ENCODE peak calls at places on chromosomes 6 and 20, in four cellular contexts. One of them, this sample, is unnamed.

GRCh38 chr6:158849899-158850806 is 31.0 kb upstream of the EZR start:
- DNase-seq in HL-60: peak
- DNase-seq in tibial artery: no peak
- DNase-seq in fibroblast of mammary gland: peak
- DNase-seq in this sample: peak

GRCh38 chr6:107132330-107132954 is 17.1 kb upstream of the BEND3 start:
- DNase-seq in tibial artery: no peak
- DNase-seq in fibroblast of mammary gland: peak
- DNase-seq in HL-60: no peak
- DNase-seq in this sample: peak

GRCh38 chr6:8436956-8437355 is 1.6 kb upstream of the SLC35B3 start:
- DNase-seq in fibroblast of mammary gland: no peak
- DNase-seq in HL-60: no peak
- DNase-seq in tibial artery: no peak
- DNase-seq in this sample: no peak

GRCh38 chr6:26235240-26235730 is 129.7 kb upstream of the BTN3A2 start:
- DNase-seq in tibial artery: no peak
- DNase-seq in fibroblast of mammary gland: no peak
- DNase-seq in HL-60: no peak
- DNase-seq in this sample: no peak

GRCh38 chr6:167932468-167933276 is 64.8 kb upstream of the KIF25 start:
- DNase-seq in HL-60: no peak
- DNase-seq in fibroblast of mammary gland: peak
- DNase-seq in tibial artery: no peak
- DNase-seq in this sample: no peak

GRCh38 chr20:8151371-8151770 is 19.3 kb downstream of the PLCB1 start:
- DNase-seq in HL-60: no peak
- DNase-seq in tibial artery: no peak
- DNase-seq in fibroblast of mammary gland: peak
- DNase-seq in this sample: no peak

GRCh38 chr20:13028001-13028400 is 19.2 kb downstream of the SPTLC3 start:
- DNase-seq in HL-60: no peak
- DNase-seq in fibroblast of mammary gland: peak
- DNase-seq in tibial artery: no peak
- DNase-seq in this sample: peak

GRCh38 chr6:157288575-157288974 is 34.7 kb downstream of the TMEM242 start:
- DNase-seq in tibial artery: no peak
- DNase-seq in fibroblast of mammary gland: no peak
- DNase-seq in HL-60: no peak
- DNase-seq in this sample: no peak

GRCh38 chr6:157034433-157035230 is 257.5 kb downstream of the ARID1B start:
- DNase-seq in HL-60: no peak
- DNase-seq in tibial artery: no peak
- DNase-seq in fibroblast of mammary gland: peak
- DNase-seq in this sample: peak

GRCh38 chr20:17594443-17594842 is 24.6 kb downstream of the DSTN start:
- DNase-seq in tibial artery: no peak
- DNase-seq in HL-60: no peak
- DNase-seq in fibroblast of mammary gland: peak
- DNase-seq in this sample: peak

GRCh38 chr6:154921482-154921881 is 73.6 kb upstream of the TIAM2 start:
- DNase-seq in tibial artery: no peak
- DNase-seq in fibroblast of mammary gland: no peak
- DNase-seq in HL-60: peak
- DNase-seq in this sample: no peak

GRCh38 chr20:63321148-63321831 is 28.3 kb downstream of the COL20A1 start:
- DNase-seq in tibial artery: peak
- DNase-seq in fibroblast of mammary gland: peak
- DNase-seq in HL-60: no peak
- DNase-seq in this sample: peak

GRCh38 chr20:19936801-19937583 is 80.2 kb upstream of the NAA20 start:
- DNase-seq in HL-60: no peak
- DNase-seq in tibial artery: no peak
- DNase-seq in fibroblast of mammary gland: no peak
- DNase-seq in this sample: no peak

GRCh38 chr20:3701061-3701998 is 11.1 kb downstream of the SIGLEC1 start:
- DNase-seq in tibial artery: no peak
- DNase-seq in HL-60: no peak
- DNase-seq in fibroblast of mammary gland: no peak
- DNase-seq in this sample: no peak

GRCh38 chr6:622462-622861 is 34.4 kb downstream of the HUS1B start:
- DNase-seq in fibroblast of mammary gland: no peak
- DNase-seq in HL-60: no peak
- DNase-seq in tibial artery: no peak
- DNase-seq in this sample: no peak

GRCh38 chr6:102907181-102907580 is 1513.7 kb downstream of the GRIK2 start:
- DNase-seq in HL-60: no peak
- DNase-seq in tibial artery: no peak
- DNase-seq in fibroblast of mammary gland: no peak
- DNase-seq in this sample: no peak

GRCh38 chr20:19304886-19305415 is 92.5 kb downstream of the SLC24A3 start:
- DNase-seq in tibial artery: no peak
- DNase-seq in HL-60: no peak
- DNase-seq in fibroblast of mammary gland: no peak
- DNase-seq in this sample: no peak

GRCh38 chr6:150134280-150134920 is 8.4 kb upstream of the PPP1R14C start:
- DNase-seq in HL-60: no peak
- DNase-seq in tibial artery: no peak
- DNase-seq in fibroblast of mammary gland: no peak
- DNase-seq in this sample: no peak

GRCh38 chr6:4957521-4958231 is 46.2 kb downstream of the RPP40 start:
- DNase-seq in fibroblast of mammary gland: peak
- DNase-seq in tibial artery: no peak
- DNase-seq in HL-60: no peak
- DNase-seq in this sample: peak

GRCh38 chr20:17558154-17558940 is 11.5 kb upstream of the DSTN start:
- DNase-seq in fibroblast of mammary gland: peak
- DNase-seq in tibial artery: peak
- DNase-seq in HL-60: no peak
- DNase-seq in this sample: peak

GRCh38 chr6:125149256-125150144 is 4.1 kb upstream of the TPD52L1 start:
- DNase-seq in HL-60: no peak
- DNase-seq in tibial artery: no peak
- DNase-seq in fibroblast of mammary gland: peak
- DNase-seq in this sample: peak

GRCh38 chr6:47111685-47112084 is 69.6 kb upstream of the ADGRF1 start:
- DNase-seq in HL-60: no peak
- DNase-seq in tibial artery: no peak
- DNase-seq in fibroblast of mammary gland: no peak
- DNase-seq in this sample: no peak

GRCh38 chr6:134115715-134116074 is 63.3 kb upstream of the SLC2A12 start:
- DNase-seq in fibroblast of mammary gland: no peak
- DNase-seq in tibial artery: no peak
- DNase-seq in HL-60: no peak
- DNase-seq in this sample: no peak

GRCh38 chr20:3663858-3664257 is 659 bp upstream of the GFRA4 start:
- DNase-seq in HL-60: no peak
- DNase-seq in fibroblast of mammary gland: no peak
- DNase-seq in tibial artery: no peak
- DNase-seq in this sample: no peak

GRCh38 chr6:161922631-161923119 is 648.8 kb upstream of the AGPAT4 start:
- DNase-seq in tibial artery: no peak
- DNase-seq in HL-60: peak
- DNase-seq in fibroblast of mammary gland: peak
- DNase-seq in this sample: peak

GRCh38 chr20:19211661-19212523 is 550 bp upstream of the SLC24A3 start:
- DNase-seq in HL-60: no peak
- DNase-seq in tibial artery: no peak
- DNase-seq in fibroblast of mammary gland: no peak
- DNase-seq in this sample: peak

GRCh38 chr6:41934278-41935189 is 7.1 kb downstream of the CCND3 start:
- DNase-seq in fibroblast of mammary gland: no peak
- DNase-seq in tibial artery: no peak
- DNase-seq in HL-60: no peak
- DNase-seq in this sample: peak

GRCh38 chr6:53335224-53335994 is 13.3 kb downstream of the ELOVL5 start:
- DNase-seq in fibroblast of mammary gland: no peak
- DNase-seq in tibial artery: no peak
- DNase-seq in HL-60: no peak
- DNase-seq in this sample: no peak

GRCh38 chr20:61744691-61745396 is 320.8 kb downstream of the TAF4 start:
- DNase-seq in fibroblast of mammary gland: peak
- DNase-seq in HL-60: no peak
- DNase-seq in tibial artery: no peak
- DNase-seq in this sample: peak

GRCh38 chr6:42138630-42139619 is 3.5 kb downstream of the C6orf132 start:
- DNase-seq in fibroblast of mammary gland: peak
- DNase-seq in tibial artery: no peak
- DNase-seq in HL-60: no peak
- DNase-seq in this sample: no peak

GRCh38 chr6:7640607-7641577 is 50.9 kb downstream of the SNRNP48 start:
- DNase-seq in fibroblast of mammary gland: peak
- DNase-seq in HL-60: no peak
- DNase-seq in tibial artery: no peak
- DNase-seq in this sample: peak

GRCh38 chr6:1286972-1287600 is 24.8 kb upstream of the FOXQ1 start:
- DNase-seq in tibial artery: no peak
- DNase-seq in HL-60: peak
- DNase-seq in fibroblast of mammary gland: peak
- DNase-seq in this sample: peak

GRCh38 chr6:166660157-166660686 is 33.2 kb upstream of the RPS6KA2 start:
- DNase-seq in fibroblast of mammary gland: no peak
- DNase-seq in HL-60: no peak
- DNase-seq in tibial artery: no peak
- DNase-seq in this sample: no peak

GRCh38 chr20:2872304-2873009 is 824 bp upstream of the PTPRA start:
- DNase-seq in HL-60: peak
- DNase-seq in tibial artery: peak
- DNase-seq in fibroblast of mammary gland: peak
- DNase-seq in this sample: peak

GRCh38 chr6:56259682-56260081 is 12.3 kb upstream of the COL21A1 start:
- DNase-seq in tibial artery: no peak
- DNase-seq in HL-60: no peak
- DNase-seq in fibroblast of mammary gland: peak
- DNase-seq in this sample: peak

GRCh38 chr20:61682998-61683681 is 382.5 kb downstream of the TAF4 start:
- DNase-seq in fibroblast of mammary gland: peak
- DNase-seq in tibial artery: no peak
- DNase-seq in HL-60: no peak
- DNase-seq in this sample: peak

GRCh38 chr6:50649086-50649485 is 64.2 kb upstream of the TFAP2D start:
- DNase-seq in tibial artery: no peak
- DNase-seq in fibroblast of mammary gland: no peak
- DNase-seq in HL-60: no peak
- DNase-seq in this sample: no peak

GRCh38 chr6:3285732-3286131 is 27.0 kb downstream of the PSMG4 start:
- DNase-seq in fibroblast of mammary gland: no peak
- DNase-seq in tibial artery: no peak
- DNase-seq in HL-60: no peak
- DNase-seq in this sample: no peak

GRCh38 chr6:3286641-3287171 is 28.0 kb downstream of the PSMG4 start:
- DNase-seq in HL-60: no peak
- DNase-seq in tibial artery: peak
- DNase-seq in fibroblast of mammary gland: no peak
- DNase-seq in this sample: no peak

GRCh38 chr6:3283641-3284435 is 25.1 kb downstream of the PSMG4 start:
- DNase-seq in tibial artery: peak
- DNase-seq in HL-60: no peak
- DNase-seq in fibroblast of mammary gland: no peak
- DNase-seq in this sample: no peak

GRCh38 chr6:3284436-3284876 is 25.7 kb downstream of the PSMG4 start:
- DNase-seq in fibroblast of mammary gland: no peak
- DNase-seq in HL-60: no peak
- DNase-seq in tibial artery: no peak
- DNase-seq in this sample: no peak

GRCh38 chr6:3285049-3285639 is 26.4 kb downstream of the PSMG4 start:
- DNase-seq in tibial artery: no peak
- DNase-seq in HL-60: no peak
- DNase-seq in fibroblast of mammary gland: no peak
- DNase-seq in this sample: no peak
- H3K4me3 ChIP-seq in tibial artery: no peak
- H3K4me3 ChIP-seq in HL-60: no peak
- H3K4me3 ChIP-seq in fibroblast of mammary gland: no peak
- H3K4me3 ChIP-seq in this sample: no peak

DNA sequence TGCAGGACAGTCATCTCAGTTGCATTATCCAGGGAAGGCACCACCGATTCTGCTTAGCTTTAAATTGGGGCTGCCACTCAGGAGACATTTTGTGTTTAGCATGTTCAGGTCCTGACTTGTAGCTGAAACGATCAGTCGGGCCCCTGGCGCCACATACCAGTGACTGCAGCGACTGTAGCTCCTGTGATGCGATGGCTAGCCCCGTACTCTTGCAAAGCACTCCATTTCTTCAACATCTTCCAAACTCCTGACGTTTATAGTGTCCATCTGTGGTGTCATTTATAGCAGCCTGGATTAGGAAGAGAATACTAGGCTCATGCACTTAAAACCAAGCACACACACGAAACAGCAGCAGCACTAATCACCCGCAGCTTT is 13.0 kb downstream of the POU3F2 start:
- DNase-seq in tibial artery: no peak
- DNase-seq in fibroblast of mammary gland: no peak
- DNase-seq in HL-60: no peak
- DNase-seq in this sample: no peak
- H3K4me3 ChIP-seq in tibial artery: no peak
- H3K4me3 ChIP-seq in fibroblast of mammary gland: no peak
- H3K4me3 ChIP-seq in HL-60: no peak
- H3K4me3 ChIP-seq in this sample: peak

GRCh38 chr20:4949833-4950178 is 51.5 kb downstream of the SLC23A2 start:
- DNase-seq in HL-60: no peak
- DNase-seq in fibroblast of mammary gland: peak
- DNase-seq in tibial artery: no peak
- DNase-seq in this sample: peak
- H3K4me3 ChIP-seq in HL-60: no peak
- H3K4me3 ChIP-seq in fibroblast of mammary gland: no peak
- H3K4me3 ChIP-seq in tibial artery: no peak
- H3K4me3 ChIP-seq in this sample: no peak

GRCh38 chr6:28978959-28979561 is 26.1 kb downstream of the ZNF311 start:
- DNase-seq in HL-60: no peak
- DNase-seq in tibial artery: no peak
- DNase-seq in fibroblast of mammary gland: no peak
- DNase-seq in this sample: no peak

GRCh38 chr6:28977351-28978136 is 27.6 kb downstream of the ZNF311 start:
- DNase-seq in tibial artery: no peak
- DNase-seq in fibroblast of mammary gland: peak
- DNase-seq in HL-60: peak
- DNase-seq in this sample: peak

GRCh38 chr6:28974505-28974904 is 30.6 kb downstream of the ZNF311 start:
- DNase-seq in HL-60: no peak
- DNase-seq in tibial artery: no peak
- DNase-seq in fibroblast of mammary gland: no peak
- DNase-seq in this sample: no peak

GRCh38 chr6:28978137-28978491 is 27.0 kb downstream of the ZNF311 start:
- DNase-seq in fibroblast of mammary gland: no peak
- DNase-seq in HL-60: no peak
- DNase-seq in tibial artery: no peak
- DNase-seq in this sample: no peak

DNA sequence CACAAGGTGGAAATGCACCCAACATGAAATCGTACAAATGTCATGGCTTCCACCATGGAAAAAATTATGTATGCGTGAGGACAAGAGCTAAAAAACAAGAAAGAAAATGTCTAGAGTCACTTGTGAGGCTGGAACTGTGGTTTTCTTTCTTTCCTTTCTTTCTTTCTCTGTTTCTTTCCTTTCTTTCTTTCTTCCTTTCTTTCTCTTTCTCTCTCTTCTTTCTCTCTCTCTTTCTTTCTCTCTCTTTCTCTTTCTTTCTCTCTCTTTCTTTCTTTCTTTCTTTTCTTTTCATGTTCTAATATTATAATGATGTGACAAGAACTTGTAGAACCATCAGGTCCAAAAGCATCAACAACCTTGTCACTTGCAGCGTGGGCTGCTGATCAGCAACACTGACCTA is 28.4 kb downstream of the ZNF311 start:
- DNase-seq in HL-60: no peak
- DNase-seq in fibroblast of mammary gland: no peak
- DNase-seq in tibial artery: no peak
- DNase-seq in this sample: no peak
- H3K4me3 ChIP-seq in HL-60: peak
- H3K4me3 ChIP-seq in fibroblast of mammary gland: no peak
- H3K4me3 ChIP-seq in tibial artery: no peak
- H3K4me3 ChIP-seq in this sample: no peak

This sample was measured in GM23248.